ENCODE peak calls at places on chromosomes 6 and 20, in seven cellular contexts. W is GM12878, A is OCI-LY7, L is astrocyte, M is GM13976, Y is IMR-90, X is psoas muscle. J is an unnamed sample.

GRCh38 chr6:152474341-152474740 is 162.8 kb downstream of the SYNE1 start:
- DNase-seq in A (no peak), M (no peak), Y (no peak), X (no peak), L (no peak), W (no peak), J (no peak)

GRCh38 chr6:138692978-138693909 is 80.3 kb upstream of the CCDC28A start:
- DNase-seq in M (peak), Y (peak), L (peak), X (peak), A (peak), W (no peak), J (peak)

GRCh38 chr6:146542881-146543210 is 787 bp upstream of the RAB32 start:
- DNase-seq in X (no peak), M (no peak), L (no peak), W (no peak), A (no peak), Y (peak), J (no peak)

GRCh38 chr6:112203577-112204349 is 50.6 kb downstream of the LAMA4 start:
- DNase-seq in W (no peak), M (no peak), Y (peak), A (no peak), L (peak), X (no peak), J (no peak)

GRCh38 chr20:37251836-37252477 is 9.7 kb downstream of the GHRH start:
- DNase-seq in M (no peak), X (no peak), W (no peak), A (no peak), Y (no peak), L (no peak), J (no peak)

GRCh38 chr20:58389968-58390658 is 1.1 kb downstream of the VAPB start:
- DNase-seq in Y (no peak), A (no peak), X (no peak), M (no peak), L (no peak), W (no peak), J (no peak)

GRCh38 chr6:108737594-108738546 is 110.4 kb upstream of the ARMC2 start:
- DNase-seq in W (no peak), Y (peak), M (no peak), X (no peak), A (no peak), L (peak), J (peak)

GRCh38 chr6:53734473-53735299 is 60.1 kb upstream of the LRRC1 start:
- DNase-seq in M (peak), Y (peak), A (peak), L (peak), W (peak), X (no peak), J (no peak)

GRCh38 chr6:135274561-135275293 is 93.6 kb downstream of the MYB start:
- DNase-seq in A (no peak), L (no peak), W (no peak), Y (peak), X (no peak), M (peak), J (no peak)

GRCh38 chr6:37862992-37863391 is 43.5 kb downstream of the ZFAND3 start:
- DNase-seq in A (no peak), M (no peak), Y (peak), L (peak), W (no peak), X (no peak), J (no peak)

GRCh38 chr20:57414867-57415592 is 23.8 kb downstream of the RBM38 start:
- DNase-seq in A (no peak), X (no peak), Y (peak), W (no peak), M (no peak), L (no peak), J (no peak)

GRCh38 chr6:159110013-159110412 is 59.2 kb upstream of the FNDC1 start:
- DNase-seq in A (peak), M (no peak), Y (peak), X (no peak), L (peak), W (no peak), J (no peak)

GRCh38 chr20:45970646-45971424 is 1.2 kb downstream of the ZNF335 start:
- DNase-seq in Y (peak), M (no peak), A (peak), X (no peak), L (no peak), W (no peak), J (peak)

GRCh38 chr6:158977373-158977772 is 22.6 kb downstream of the RSPH3 start:
- DNase-seq in Y (no peak), A (no peak), W (no peak), M (no peak), X (no peak), L (no peak), J (no peak)

GRCh38 chr6:154301086-154301625 is 55.4 kb downstream of the IPCEF1 start:
- DNase-seq in L (peak), W (no peak), Y (peak), A (no peak), X (no peak), M (no peak), J (no peak)

GRCh38 chr6:583116-583515 is 73.8 kb downstream of the HUS1B start:
- DNase-seq in X (no peak), L (no peak), M (no peak), A (no peak), W (no peak), Y (no peak), J (no peak)

GRCh38 chr20:5261763-5262162 is 55.0 kb downstream of the PROKR2 start:
- DNase-seq in A (no peak), X (no peak), W (no peak), M (no peak), L (no peak), Y (no peak), J (no peak)

GRCh38 chr20:45783656-45784294 is 7.9 kb downstream of the WFDC3 start:
- DNase-seq in X (no peak), W (no peak), M (no peak), A (no peak), L (no peak), Y (no peak), J (no peak)

GRCh38 chr6:101167638-101168037 is 225.9 kb upstream of the GRIK2 start:
- DNase-seq in A (no peak), W (no peak), L (no peak), X (no peak), Y (no peak), M (no peak), J (no peak)

GRCh38 chr20:63124782-63125580 is 91.0 kb downstream of the YTHDF1 start:
- DNase-seq in Y (no peak), A (no peak), W (no peak), L (no peak), X (peak), M (no peak), J (no peak)

GRCh38 chr20:12729326-12729725 is 279.4 kb upstream of the SPTLC3 start:
- DNase-seq in A (no peak), L (no peak), M (no peak), Y (no peak), W (no peak), X (no peak), J (no peak)

GRCh38 chr6:40719671-40720374 is 132.7 kb upstream of the LRFN2 start:
- DNase-seq in W (peak), Y (peak), A (peak), M (peak), L (peak), X (no peak), J (no peak)

GRCh38 chr6:21731411-21732031 is 138.0 kb downstream of the SOX4 start:
- DNase-seq in M (no peak), Y (peak), A (no peak), X (no peak), W (no peak), L (peak), J (no peak)

GRCh38 chr6:122838060-122838780 is 49.2 kb downstream of the SMPDL3A start:
- DNase-seq in X (no peak), A (no peak), L (peak), Y (peak), M (peak), W (no peak), J (no peak)

GRCh38 chr6:71556141-71556540 is 267.5 kb downstream of the OGFRL1 start:
- DNase-seq in A (no peak), W (no peak), X (no peak), M (no peak), L (no peak), Y (no peak), J (no peak)
- TF ChIP-seq CTCF in A (no peak), W (no peak), X (no peak), M (no peak), L (no peak), Y (no peak), J (no peak)

DNA sequence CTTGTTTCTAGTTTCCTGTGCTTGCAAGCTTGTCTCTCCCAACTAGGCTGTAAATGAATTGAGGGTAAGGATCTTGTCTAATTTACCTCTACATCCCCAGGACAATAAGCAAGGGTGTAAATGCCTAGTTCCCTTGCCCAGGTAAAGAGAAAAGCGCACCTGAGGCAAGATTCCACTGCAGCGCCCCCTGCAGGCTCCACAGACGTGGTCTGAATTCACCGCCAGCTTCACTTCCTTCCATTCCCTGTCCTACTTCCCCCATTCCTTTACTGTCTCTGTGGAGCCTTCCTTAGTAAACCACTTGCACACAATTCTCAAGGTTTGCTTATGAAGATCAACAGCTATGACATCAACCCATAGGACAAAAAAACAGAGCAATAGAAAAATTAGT is 42.3 kb downstream of the ANKEF1 start:
- DNase-seq in A (no peak), W (no peak), X (no peak), L (no peak), Y (no peak), M (no peak), J (no peak)
- TF ChIP-seq CTCF in A (peak), W (peak), X (no peak), L (peak), Y (no peak), M (peak), J (no peak)

GRCh38 chr6:83514877-83515466 is 2.6 kb downstream of the PRSS35 start:
- DNase-seq in Y (peak), W (peak), M (peak), A (peak), X (no peak), L (peak), J (peak)

GRCh38 chr6:83509416-83509815 is 2.9 kb upstream of the PRSS35 start:
- DNase-seq in A (no peak), L (peak), X (no peak), W (no peak), Y (peak), M (no peak), J (no peak)

GRCh38 chr6:83517500-83517899 is 5.2 kb downstream of the PRSS35 start:
- DNase-seq in M (no peak), W (no peak), Y (no peak), X (no peak), L (no peak), A (no peak), J (no peak)

DNA sequence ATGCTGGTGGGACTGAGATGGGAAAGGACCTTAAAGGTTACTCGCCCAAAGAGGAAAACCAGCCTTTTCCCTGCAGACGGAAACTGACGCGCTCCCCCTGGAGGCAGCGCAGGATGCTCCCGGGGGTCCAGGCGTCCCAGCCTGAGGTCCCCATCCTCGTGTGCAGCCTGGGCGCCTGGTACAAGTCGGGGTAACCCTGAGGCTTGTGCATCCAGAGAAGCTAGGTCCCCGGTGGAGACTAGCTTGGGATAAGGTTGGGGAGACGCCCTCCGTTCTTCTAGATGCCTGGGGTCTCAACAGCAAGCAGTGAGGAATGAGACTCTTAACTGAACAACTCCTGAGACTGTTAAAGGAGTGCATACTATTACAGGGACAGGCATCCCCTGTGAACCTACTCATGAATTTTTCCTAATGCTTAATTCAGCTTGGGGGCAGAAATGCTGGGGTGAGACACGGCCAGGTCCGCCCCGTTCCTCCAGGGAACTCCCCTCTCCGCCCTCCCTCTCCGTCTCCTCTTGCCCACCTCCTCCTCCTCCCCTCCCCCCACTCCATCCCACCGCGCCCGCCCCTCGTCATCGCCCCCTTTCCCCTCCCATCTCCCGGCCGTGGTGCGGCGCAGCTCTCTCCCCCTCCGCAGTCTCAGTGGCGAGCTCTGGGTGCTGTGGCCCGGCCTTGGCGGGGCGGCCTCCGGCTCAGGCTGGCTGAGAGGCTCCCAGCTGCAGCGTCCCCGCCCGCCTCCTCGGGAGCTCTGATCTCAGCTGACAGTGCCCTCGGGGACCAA is at the start of gene PRSS35:
- DNase-seq in L (peak), W (no peak), Y (peak), M (peak), A (no peak), X (peak), J (peak)
- TF ChIP-seq CTCF in L (peak), W (peak), Y (peak), M (peak), A (peak), X (peak), J (peak)

GRCh38 chr6:26031595-26032386 is 55.4 kb upstream of the HFE start:
- DNase-seq in Y (peak), M (peak), A (peak), X (peak), W (peak), L (peak), J (peak)
- TF ChIP-seq CTCF in Y (peak), M (peak), A (peak), X (no peak), W (peak), L (no peak), J (no peak)

DNA sequence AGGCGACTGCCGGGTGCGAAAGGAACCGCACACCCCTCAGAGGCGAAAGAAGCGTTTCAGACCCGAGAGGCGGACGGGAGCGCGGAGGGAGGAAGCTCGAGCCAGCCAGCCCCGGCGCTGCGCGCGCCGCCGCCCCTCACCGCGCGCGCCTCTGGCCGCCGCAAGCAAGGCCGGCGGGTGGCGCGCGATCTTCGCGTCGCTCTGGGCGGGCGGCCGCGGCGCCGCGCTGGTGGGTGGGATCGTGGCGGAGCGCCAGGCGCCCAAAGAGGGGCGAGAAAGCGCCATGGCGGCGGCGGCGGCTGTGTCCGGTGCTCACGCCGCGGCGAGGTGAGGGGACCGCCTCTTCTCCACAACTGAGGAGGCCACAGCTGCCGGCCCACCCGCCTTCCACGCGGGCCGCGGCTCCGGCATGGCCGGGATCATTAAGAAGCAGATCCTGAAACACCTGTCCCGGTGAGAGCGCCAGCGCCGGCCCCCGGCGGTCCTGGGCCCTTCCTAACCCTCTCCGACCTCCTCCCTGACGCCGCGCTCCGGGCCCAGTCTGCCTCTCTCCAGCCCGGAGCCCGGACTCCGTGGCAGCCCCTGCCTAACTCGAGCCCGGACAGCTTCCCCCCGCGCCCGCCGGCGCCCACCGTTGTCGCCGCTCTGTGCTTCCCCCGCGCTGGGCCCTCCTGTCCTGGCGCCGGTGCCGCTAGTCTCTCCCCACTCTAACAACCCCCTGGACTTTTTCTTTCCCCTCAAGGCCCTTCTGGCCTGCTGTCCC is at the start of gene BLTP3A:
- DNase-seq in Y (peak), X (peak), M (peak), L (peak), W (no peak), A (peak), J (peak)
- TF ChIP-seq CTCF in Y (peak), X (no peak), M (peak), L (no peak), W (peak), A (no peak), J (peak)

GRCh38 chr6:15513131-15513771 is 149.6 kb downstream of the DTNBP1 start:
- DNase-seq in W (no peak), M (no peak), L (no peak), X (no peak), Y (no peak), A (no peak), J (no peak)

GRCh38 chr6:15513801-15514711 is 148.8 kb downstream of the DTNBP1 start:
- DNase-seq in W (no peak), L (no peak), Y (no peak), A (no peak), X (no peak), M (no peak), J (no peak)

GRCh38 chr6:15511248-15512125 is 151.3 kb downstream of the DTNBP1 start:
- DNase-seq in L (no peak), W (no peak), A (no peak), X (peak), M (no peak), Y (no peak), J (no peak)

GRCh38 chr6:15510536-15511247 is 152.1 kb downstream of the DTNBP1 start:
- DNase-seq in W (no peak), X (peak), Y (no peak), M (no peak), L (no peak), A (no peak), J (no peak)

DNA sequence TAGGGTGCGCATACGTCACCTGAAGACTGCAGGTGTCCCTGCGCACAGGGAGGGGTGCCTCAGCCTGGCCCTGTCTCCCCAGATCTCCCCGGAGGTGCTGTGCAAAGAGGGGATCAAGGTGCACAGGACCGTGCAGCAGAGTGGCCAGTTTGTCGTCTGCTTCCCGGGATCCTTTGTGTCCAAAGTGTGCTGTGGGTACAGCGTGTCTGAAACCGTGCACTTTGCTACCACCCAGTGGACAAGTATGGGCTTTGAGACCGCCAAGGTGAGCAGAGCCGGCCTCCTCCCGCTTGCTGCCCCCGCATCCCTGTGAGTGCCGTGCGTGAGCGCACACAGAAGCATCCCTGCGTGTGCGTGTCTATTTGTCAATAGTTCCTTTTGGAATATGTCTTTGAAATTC is 150.7 kb downstream of the DTNBP1 start:
- DNase-seq in A (peak), L (no peak), X (no peak), W (no peak), Y (no peak), M (no peak), J (no peak)
- TF ChIP-seq CTCF in A (peak), L (peak), X (peak), W (no peak), Y (no peak), M (no peak), J (no peak)

DNA sequence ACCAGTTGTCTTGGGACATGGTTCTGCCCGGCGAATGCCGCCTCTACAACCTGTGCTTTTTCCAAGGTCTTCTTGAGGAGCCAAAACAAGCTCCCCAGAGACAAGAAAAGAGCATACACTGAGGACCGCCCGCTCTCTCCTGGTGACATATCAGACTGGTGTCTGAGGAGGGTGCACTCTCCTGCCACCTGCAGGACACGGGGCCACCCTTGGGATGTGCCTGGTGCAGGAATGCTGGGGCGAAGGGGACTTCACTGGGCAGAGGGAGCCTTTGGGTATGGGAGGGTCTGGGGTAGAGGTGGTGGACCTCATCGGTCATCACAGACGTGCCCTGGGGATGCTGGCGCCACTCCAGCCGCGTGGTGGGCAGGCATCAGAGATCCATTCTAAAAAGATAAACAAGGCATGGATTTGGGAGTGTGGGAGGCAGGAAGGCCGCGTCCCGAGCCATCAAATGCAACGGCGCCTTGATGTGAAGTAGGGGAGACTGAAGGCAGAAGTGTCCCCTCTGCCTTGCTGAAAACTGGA is 163.3 kb downstream of the CD83 start:
- DNase-seq in L (no peak), X (no peak), A (peak), M (no peak), Y (no peak), W (no peak), J (no peak)
- TF ChIP-seq CTCF in L (no peak), X (no peak), A (peak), M (no peak), Y (no peak), W (no peak), J (no peak)

GRCh38 chr6:133512410-133513016 is 271.4 kb downstream of the EYA4 start:
- DNase-seq in A (peak), Y (peak), W (no peak), L (peak), M (peak), X (no peak), J (peak)
- TF ChIP-seq CTCF in A (peak), Y (peak), W (peak), L (peak), M (peak), X (peak), J (peak)

J was measured in uterus.